ENCODE peak calls at places on chromosomes 1 and 21, in four cellular contexts. Q is GM12878, Z is K562, T is HepG2. G is an unnamed sample.

GRCh38 chr21:36589352-36589971 is 109.5 kb upstream of the SIM2 start:
- DNase-seq in Q (peak; percentile 16), Z (peak; percentile 66), T (peak; percentile 15), G (peak; percentile 24)

GRCh38 chr1:215529571-215529970 is 37.5 kb upstream of the KCTD3 start:
- DNase-seq in T (no peak), Z (no peak), Q (no peak), G (no peak)

GRCh38 chr1:216750031-216750627 is 26.9 kb upstream of the ESRRG start:
- DNase-seq in Z (no peak), Q (no peak), T (peak; percentile 21), G (peak; percentile 36)

GRCh38 chr1:52424757-52425265 is 20.4 kb downstream of the PRPF38A start:
- DNase-seq in Z (no peak), Q (no peak), T (no peak), G (no peak)

GRCh38 chr1:244196890-244197289 is 145.8 kb downstream of the ZBTB18 start:
- DNase-seq in Z (no peak), T (no peak), Q (no peak), G (no peak)

GRCh38 chr1:23558140-23558871 is 995 bp downstream of the ID3 start:
- DNase-seq in Q (no peak), Z (peak; percentile 81), T (peak; percentile 80), G (peak; percentile 77)

GRCh38 chr1:225818229-225818628 is 8.3 kb downstream of the EPHX1 start:
- DNase-seq in Z (no peak), T (no peak), Q (no peak), G (no peak)

GRCh38 chr1:167100730-167101129 is 6.9 kb downstream of the STYXL2 start:
- DNase-seq in Z (no peak), T (no peak), Q (no peak), G (no peak)

GRCh38 chr1:67551375-67551774 is 121.2 kb upstream of the SERBP1 start:
- DNase-seq in Q (no peak), Z (no peak), T (no peak), G (no peak)

GRCh38 chr1:56710646-56711045 is 65.5 kb downstream of the PRKAA2 start:
- DNase-seq in T (no peak), Q (no peak), Z (no peak), G (peak; percentile 5)

GRCh38 chr1:95371666-95372320 is 137.8 kb downstream of the RWDD3 start:
- DNase-seq in T (no peak), Q (no peak), Z (no peak), G (no peak)

GRCh38 chr21:16084776-16085364 is 355.1 kb downstream of the USP25 start:
- DNase-seq in Z (no peak), T (no peak), Q (no peak), G (no peak)

GRCh38 chr1:58155418-58156123 is 391.0 kb downstream of the OMA1 start:
- DNase-seq in T (peak; percentile 33), Q (no peak), Z (peak; percentile 25), G (no peak)

GRCh38 chr1:91958926-91959325 is 9.7 kb downstream of the BRDT start:
- DNase-seq in T (peak; percentile 14), Z (no peak), Q (no peak), G (no peak)

GRCh38 chr21:29477941-29478340 is 179.2 kb downstream of the BACH1 start:
- DNase-seq in Z (no peak), T (no peak), Q (no peak), G (no peak)

GRCh38 chr1:227325195-227325594 is 6.9 kb upstream of the CDC42BPA start:
- DNase-seq in T (no peak), Z (no peak), Q (no peak), G (no peak)

GRCh38 chr1:20551945-20552727 is at the start of gene FAM43B:
- DNase-seq in Q (no peak), T (peak; percentile 88), Z (peak; percentile 75), G (peak; percentile 77)

DNA sequence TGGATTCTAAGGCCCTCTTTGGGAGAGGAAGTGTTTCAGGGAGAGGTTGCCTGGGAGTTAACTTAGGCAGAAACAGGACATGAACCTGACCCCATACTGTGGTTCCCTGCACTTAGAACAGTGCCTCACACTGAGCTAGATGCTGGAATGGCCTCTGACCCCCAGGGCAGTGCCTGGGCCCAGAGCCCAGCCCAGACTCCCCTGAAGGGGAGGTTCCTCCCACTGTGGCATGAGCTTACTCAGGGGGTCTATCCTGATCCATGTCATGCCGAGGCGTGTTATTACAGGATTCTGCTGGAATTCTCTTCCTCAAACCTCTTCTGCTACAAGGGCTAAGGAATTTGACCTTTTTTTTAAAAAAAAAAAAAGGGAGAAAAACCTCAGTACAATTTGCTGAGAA is 72.2 kb downstream of the MRPL37 start:
- DNase-seq in Q (no peak), T (no peak), Z (no peak), G (no peak)
- TF ChIP-seq RFX5 in Q (no peak), T (no peak), Z (no peak), G (no peak)

GRCh38 chr1:27659497-27660299 is 12.3 kb downstream of the IFI6 start:
- DNase-seq in Z (peak; percentile 97), Q (peak; percentile 72), T (peak; percentile 53), G (peak; percentile 61)

GRCh38 chr1:27652505-27652904 is 17.5 kb upstream of the FGR start:
- DNase-seq in T (no peak), Q (no peak), Z (no peak), G (no peak)

GRCh38 chr1:27658951-27659496 is 13.0 kb downstream of the IFI6 start:
- DNase-seq in T (no peak), Q (peak; percentile 62), Z (no peak), G (no peak)

GRCh38 chr1:27655151-27655929 is 16.7 kb downstream of the IFI6 start:
- DNase-seq in Z (no peak), T (no peak), Q (no peak), G (no peak)

GRCh38 chr1:27656157-27656893 is 15.7 kb downstream of the IFI6 start:
- DNase-seq in Q (no peak), T (no peak), Z (no peak), G (no peak)
- TF ChIP-seq KDM1A in Q (no peak), T (peak; percentile 84), Z (peak; percentile 98), G (no peak)

DNA sequence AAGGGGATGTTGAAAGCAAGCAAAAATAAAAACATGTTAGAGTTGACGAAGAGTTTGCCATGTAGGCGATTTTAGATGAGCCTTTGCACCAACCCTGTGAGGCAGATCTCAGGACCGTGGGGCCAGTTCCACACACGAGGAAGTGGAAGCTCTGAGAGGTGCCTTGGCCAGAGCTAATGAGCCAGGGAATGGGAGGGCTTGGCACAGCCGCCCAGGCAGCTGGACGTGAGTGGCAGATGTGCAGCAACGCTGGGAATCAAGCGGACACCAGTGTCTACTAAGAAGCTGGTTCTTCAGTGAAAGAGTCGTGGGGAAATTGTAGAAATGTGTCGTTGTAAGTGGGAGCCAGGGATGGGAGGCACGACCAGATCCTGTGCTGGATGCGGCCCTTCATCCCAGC is 58.9 kb upstream of the COL6A1 start:
- DNase-seq in Q (no peak), Z (no peak), T (no peak), G (no peak)
- TF ChIP-seq POLR2AphosphoS2 in Q (no peak), Z (no peak), T (no peak), G (no peak)

DNA sequence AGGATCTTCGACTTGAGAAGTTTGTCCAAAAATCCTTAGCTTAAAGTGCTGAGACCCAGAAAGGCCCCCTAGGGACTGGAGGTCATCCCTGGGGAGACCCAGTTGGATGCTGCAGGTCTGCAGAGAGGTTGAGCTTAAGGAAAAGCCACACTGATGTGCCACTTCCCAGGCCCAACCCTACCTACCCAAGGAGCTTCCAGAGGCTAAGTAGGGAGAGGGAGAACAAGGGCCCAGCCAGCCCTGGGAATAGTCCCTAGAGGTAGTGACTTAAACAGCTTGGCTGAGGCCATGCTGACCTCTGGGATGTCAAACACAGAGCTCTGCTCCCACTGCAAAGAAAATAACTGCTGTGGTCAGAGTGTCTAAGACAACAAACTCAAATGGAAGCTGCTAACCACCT is 693.7 kb downstream of the MATN1 start:
- DNase-seq in Q (no peak), T (no peak), Z (no peak), G (no peak)
- TF ChIP-seq RFX5 in Q (no peak), T (no peak), Z (no peak), G (no peak)

DNA sequence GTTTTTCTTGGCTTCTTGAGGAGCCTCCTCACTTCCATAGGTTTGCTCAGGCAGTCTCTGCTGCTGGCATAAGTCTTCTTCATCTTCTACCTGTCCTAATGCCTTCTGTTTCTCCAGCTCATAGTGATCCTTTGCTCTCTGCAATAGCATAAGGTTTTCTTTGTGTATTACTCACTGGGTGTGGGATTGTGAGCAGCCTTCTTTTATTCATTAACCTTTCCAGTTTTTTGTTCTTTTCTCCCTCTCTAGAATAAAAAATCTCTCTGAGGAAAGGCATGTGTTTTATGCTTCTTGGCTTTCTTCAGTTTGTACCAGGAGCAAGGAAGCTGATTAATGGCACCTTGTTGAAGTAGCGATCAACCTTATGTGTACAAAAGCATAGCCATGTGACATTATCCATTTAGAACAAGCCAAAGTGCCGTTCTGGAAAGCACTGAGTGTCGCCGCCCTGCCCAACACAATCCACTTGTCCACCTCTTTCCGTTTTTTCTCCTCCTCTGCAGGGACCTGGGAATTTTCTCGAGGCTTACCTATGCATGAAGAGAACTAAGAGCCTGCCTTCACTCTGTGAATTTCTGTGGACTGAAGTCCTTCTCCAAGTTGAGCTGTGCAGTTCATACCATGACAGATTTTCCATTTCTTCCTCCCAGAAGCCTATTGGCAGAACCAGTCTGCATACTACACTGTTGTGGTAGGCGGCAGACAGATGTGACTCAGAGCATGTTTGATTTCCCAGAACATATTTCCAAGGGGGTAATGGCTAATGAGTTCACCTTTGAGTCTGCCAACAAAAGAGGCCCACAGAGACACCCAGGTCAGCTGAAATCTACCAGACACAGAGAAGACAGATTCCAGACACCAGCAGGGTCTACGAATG is 39.0 kb downstream of the DPT start:
- DNase-seq in Z (no peak), Q (no peak), T (peak; percentile 86), G (peak; percentile 43)
- TF ChIP-seq KDM1A in Z (no peak), Q (no peak), T (no peak), G (no peak)

GRCh38 chr1:171055966-171056643 is 34.6 kb upstream of the FMO3 start:
- DNase-seq in Q (no peak), T (no peak), Z (no peak), G (no peak)
- TF ChIP-seq POLR2AphosphoS2 in Q (no peak), T (no peak), Z (no peak), G (no peak)

GRCh38 chr1:60068393-60069045 is 5.1 kb downstream of the C1orf87 start:
- DNase-seq in Z (no peak), Q (no peak), T (no peak), G (no peak)

GRCh38 chr1:60069691-60070090 is 3.9 kb downstream of the C1orf87 start:
- DNase-seq in Z (no peak), T (no peak), Q (no peak), G (no peak)

GRCh38 chr1:60063561-60063960 is 10.0 kb downstream of the C1orf87 start:
- DNase-seq in Z (no peak), Q (no peak), T (no peak), G (no peak)

GRCh38 chr1:60065199-60065598 is 8.4 kb downstream of the C1orf87 start:
- DNase-seq in Z (no peak), T (no peak), Q (no peak), G (no peak)

GRCh38 chr1:60066001-60066400 is 7.6 kb downstream of the C1orf87 start:
- DNase-seq in Z (no peak), T (no peak), Q (no peak), G (no peak)
- TF ChIP-seq RFX5 in Z (no peak), T (no peak), Q (no peak), G (no peak)

DNA sequence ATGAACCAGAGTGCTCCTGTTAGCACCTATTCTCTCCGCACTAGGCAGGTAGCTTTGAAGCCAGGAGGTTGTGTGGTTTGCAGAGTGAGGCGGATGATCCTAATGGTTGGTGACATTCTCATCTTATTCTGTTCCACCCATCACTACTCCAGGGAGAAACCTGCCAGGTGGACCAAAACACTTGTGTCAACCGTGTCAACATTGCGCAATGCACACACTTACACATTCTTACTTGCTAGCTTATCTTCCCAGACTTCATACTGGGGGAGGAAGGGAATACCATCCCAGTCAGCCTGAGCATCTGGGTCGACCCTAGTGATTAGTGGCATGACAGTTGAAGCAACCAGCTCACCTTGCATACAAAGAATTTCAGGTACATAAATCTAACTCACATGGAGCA is 236.9 kb downstream of the RPS6KC1 start:
- DNase-seq in Q (no peak), T (peak; percentile 19), Z (no peak), G (no peak)
- TF ChIP-seq KDM1A in Q (no peak), T (no peak), Z (no peak), G (no peak)

G was measured in A549.